ENCODE peak calls at places on chromosomes 5 and 9, in nine cellular contexts. A is LHCN-M2, O is renal cortical epithelial cell, E is amniotic stem cell, W is GM23338, B is SIG-M5, T is pancreas, I is globus pallidus, V is CD14-positive monocyte. H is an unnamed sample.

GRCh38 chr5:125484272-125485002 is 738.0 kb upstream of the ZNF608 start:
- DNase-seq in A (peak; percentile 97), O (peak; percentile 95), E (peak; percentile 23), W (no peak), B (no peak), T (peak; percentile 18), I (peak; percentile 91), V (no peak), H (no peak)

GRCh38 chr5:54021413-54022155 is 288.8 kb downstream of the ARL15 start:
- DNase-seq in A (peak; percentile 8), O (peak; percentile 28), E (no peak), W (no peak), B (peak; percentile 19), T (no peak), I (no peak), V (no peak), H (no peak)

GRCh38 chr5:107651326-107651725 is 19.4 kb downstream of the EFNA5 start:
- DNase-seq in A (no peak), O (no peak), E (no peak), W (peak; percentile 86), B (no peak), T (no peak), I (no peak), V (no peak), H (no peak)

GRCh38 chr5:74378464-74378863 is 262.1 kb downstream of the ENC1 start:
- DNase-seq in A (no peak), O (peak; percentile 46), E (no peak), W (no peak), B (no peak), T (no peak), I (no peak), V (no peak), H (no peak)

GRCh38 chr5:68644971-68645370 is 429.4 kb downstream of the PIK3R1 start:
- DNase-seq in A (no peak), O (no peak), E (no peak), W (no peak), B (no peak), T (no peak), I (no peak), V (no peak), H (no peak)

GRCh38 chr5:53170748-53171349 is 61.3 kb upstream of the MOCS2 start:
- DNase-seq in A (peak; percentile 53), O (peak; percentile 39), E (no peak), W (peak; percentile 53), B (no peak), T (no peak), I (peak; percentile 4), V (no peak), H (no peak)

GRCh38 chr5:32908646-32909045 is 197.5 kb downstream of the NPR3 start:
- DNase-seq in A (no peak), O (no peak), E (no peak), W (no peak), B (no peak), T (no peak), I (no peak), V (no peak), H (no peak)

GRCh38 chr5:119393746-119394145 is 37.9 kb downstream of the TNFAIP8 start:
- DNase-seq in A (peak; percentile 55), O (peak; percentile 71), E (no peak), W (no peak), B (no peak), T (no peak), I (no peak), V (no peak), H (no peak)

GRCh38 chr5:160192424-160192823 is 36.9 kb upstream of the FABP6 start:
- DNase-seq in A (no peak), O (no peak), E (no peak), W (no peak), B (no peak), T (no peak), I (no peak), V (no peak), H (no peak)

GRCh38 chr9:109035684-109036423 is 22.6 kb upstream of the CTNNAL1 start:
- DNase-seq in A (peak; percentile 84), O (peak; percentile 98), E (peak; percentile 48), W (no peak), B (no peak), T (peak; percentile 53), I (no peak), V (no peak), H (no peak)

GRCh38 chr9:108834959-108835696 is 20.7 kb downstream of the ACTL7B start:
- DNase-seq in A (peak; percentile 47), O (no peak), E (no peak), W (no peak), B (peak; percentile 2), T (no peak), I (peak; percentile 11), V (no peak), H (no peak)

GRCh38 chr5:87674235-87674634 is 261.5 kb upstream of the CCNH start:
- DNase-seq in A (no peak), O (no peak), E (no peak), W (no peak), B (no peak), T (no peak), I (no peak), V (no peak), H (no peak)

GRCh38 chr9:121107041-121107440 is 32.3 kb downstream of the CNTRL start:
- DNase-seq in A (no peak), O (no peak), E (no peak), W (peak; percentile 78), B (no peak), T (no peak), I (no peak), V (no peak), H (no peak)

GRCh38 chr5:54229041-54229780 is 81.2 kb downstream of the ARL15 start:
- DNase-seq in A (peak; percentile 44), O (peak; percentile 33), E (no peak), W (peak; percentile 81), B (no peak), T (peak; percentile 77), I (peak; percentile 41), V (no peak), H (peak; percentile 17)

GRCh38 chr5:78746990-78747389 is 98.4 kb upstream of the LHFPL2 start:
- DNase-seq in A (no peak), O (no peak), E (no peak), W (peak; percentile 41), B (no peak), T (no peak), I (peak; percentile 29), V (no peak), H (no peak)

GRCh38 chr5:42949348-42950090 is 90.6 kb downstream of the ANXA2R start:
- DNase-seq in A (no peak), O (peak; percentile 54), E (peak; percentile 51), W (peak; percentile 50), B (peak; percentile 63), T (no peak), I (peak; percentile 34), V (peak; percentile 68), H (no peak)

GRCh38 chr5:78716221-78716620 is 67.6 kb upstream of the LHFPL2 start:
- DNase-seq in A (no peak), O (peak; percentile 96), E (no peak), W (no peak), B (no peak), T (no peak), I (no peak), V (no peak), H (no peak)